ENCODE peak calls at places on chromosomes 11 and 22, in eight cellular contexts. One of them, this sample, is unnamed.

GRCh38 chr11:23555085-23555484 is 694.8 kb upstream of the CCDC179 start:
- DNase-seq in sigmoid colon: no peak
- DNase-seq in stomach: no peak
- DNase-seq in HepG2: no peak
- DNase-seq in spleen: no peak
- DNase-seq in transverse colon: no peak
- DNase-seq in Panc1: no peak
- DNase-seq in HCT116: no peak
- DNase-seq in this sample: no peak

GRCh38 chr11:103354656-103355055 is 245.4 kb downstream of the DYNC2H1 start:
- DNase-seq in stomach: no peak
- DNase-seq in HCT116: no peak
- DNase-seq in Panc1: no peak
- DNase-seq in HepG2: no peak
- DNase-seq in sigmoid colon: no peak
- DNase-seq in transverse colon: no peak
- DNase-seq in spleen: no peak
- DNase-seq in this sample: no peak

GRCh38 chr22:29476116-29476515 is 3.9 kb upstream of the NEFH start:
- DNase-seq in stomach: no peak
- DNase-seq in Panc1: no peak
- DNase-seq in spleen: no peak
- DNase-seq in HCT116: no peak
- DNase-seq in sigmoid colon: no peak
- DNase-seq in HepG2: no peak
- DNase-seq in transverse colon: no peak
- DNase-seq in this sample: no peak

GRCh38 chr11:63243533-63243932 is at the start of gene SLC22A25:
- DNase-seq in spleen: no peak
- DNase-seq in Panc1: no peak
- DNase-seq in transverse colon: no peak
- DNase-seq in sigmoid colon: no peak
- DNase-seq in HCT116: no peak
- DNase-seq in HepG2: no peak
- DNase-seq in stomach: no peak
- DNase-seq in this sample: no peak

GRCh38 chr11:134412508-134413333 is 679 bp upstream of the B3GAT1 start:
- DNase-seq in HepG2: no peak
- DNase-seq in Panc1: no peak
- DNase-seq in stomach: peak
- DNase-seq in spleen: peak
- DNase-seq in transverse colon: peak
- DNase-seq in HCT116: no peak
- DNase-seq in sigmoid colon: no peak
- DNase-seq in this sample: no peak

GRCh38 chr22:28899199-28899853 is 16.0 kb downstream of the ZNRF3 start:
- DNase-seq in HCT116: no peak
- DNase-seq in stomach: no peak
- DNase-seq in transverse colon: no peak
- DNase-seq in sigmoid colon: peak
- DNase-seq in Panc1: no peak
- DNase-seq in HepG2: no peak
- DNase-seq in spleen: peak
- DNase-seq in this sample: peak

GRCh38 chr11:33449798-33450197 is 192.6 kb downstream of the HIPK3 start:
- DNase-seq in transverse colon: no peak
- DNase-seq in HepG2: no peak
- DNase-seq in HCT116: no peak
- DNase-seq in sigmoid colon: no peak
- DNase-seq in Panc1: peak
- DNase-seq in stomach: no peak
- DNase-seq in spleen: no peak
- DNase-seq in this sample: no peak

GRCh38 chr11:134126197-134126822 is 57.4 kb downstream of the JAM3 start:
- DNase-seq in HepG2: no peak
- DNase-seq in Panc1: no peak
- DNase-seq in spleen: no peak
- DNase-seq in stomach: no peak
- DNase-seq in HCT116: no peak
- DNase-seq in transverse colon: no peak
- DNase-seq in sigmoid colon: no peak
- DNase-seq in this sample: no peak

GRCh38 chr11:116742104-116742503 is 30.7 kb downstream of the BUD13 start:
- DNase-seq in stomach: no peak
- DNase-seq in transverse colon: no peak
- DNase-seq in sigmoid colon: no peak
- DNase-seq in HCT116: no peak
- DNase-seq in HepG2: no peak
- DNase-seq in Panc1: no peak
- DNase-seq in spleen: no peak
- DNase-seq in this sample: no peak

GRCh38 chr11:109752212-109752825 is 330.3 kb downstream of the C11orf87 start:
- DNase-seq in Panc1: no peak
- DNase-seq in HCT116: no peak
- DNase-seq in HepG2: no peak
- DNase-seq in transverse colon: no peak
- DNase-seq in sigmoid colon: no peak
- DNase-seq in spleen: no peak
- DNase-seq in stomach: no peak
- DNase-seq in this sample: no peak

GRCh38 chr11:15146271-15147003 is 31.7 kb downstream of the INSC start:
- DNase-seq in spleen: no peak
- DNase-seq in HepG2: no peak
- DNase-seq in stomach: no peak
- DNase-seq in sigmoid colon: no peak
- DNase-seq in transverse colon: no peak
- DNase-seq in HCT116: no peak
- DNase-seq in Panc1: no peak
- DNase-seq in this sample: no peak

GRCh38 chr22:50576070-50576469 is 2.2 kb downstream of the CPT1B start:
- DNase-seq in sigmoid colon: no peak
- DNase-seq in Panc1: no peak
- DNase-seq in transverse colon: no peak
- DNase-seq in spleen: no peak
- DNase-seq in HepG2: peak
- DNase-seq in stomach: no peak
- DNase-seq in HCT116: peak
- DNase-seq in this sample: no peak

GRCh38 chr11:123060265-123061000 is 1.5 kb downstream of the HSPA8 start:
- DNase-seq in transverse colon: peak
- DNase-seq in HCT116: no peak
- DNase-seq in HepG2: no peak
- DNase-seq in spleen: no peak
- DNase-seq in Panc1: no peak
- DNase-seq in sigmoid colon: no peak
- DNase-seq in stomach: no peak
- DNase-seq in this sample: no peak

GRCh38 chr11:123061403-123062157 is at the start of gene HSPA8:
- DNase-seq in spleen: peak
- DNase-seq in transverse colon: peak
- DNase-seq in sigmoid colon: peak
- DNase-seq in stomach: peak
- DNase-seq in HCT116: no peak
- DNase-seq in HepG2: peak
- DNase-seq in Panc1: no peak
- DNase-seq in this sample: no peak

GRCh38 chr11:64331569-64332371 is 8.2 kb upstream of the CCDC88B start:
- DNase-seq in spleen: peak
- DNase-seq in Panc1: peak
- DNase-seq in stomach: peak
- DNase-seq in sigmoid colon: peak
- DNase-seq in HCT116: peak
- DNase-seq in transverse colon: peak
- DNase-seq in HepG2: peak
- DNase-seq in this sample: no peak
- TF ChIP-seq POLR2AphosphoS5 in spleen: peak
- TF ChIP-seq POLR2AphosphoS5 in Panc1: no peak
- TF ChIP-seq POLR2AphosphoS5 in stomach: peak
- TF ChIP-seq POLR2AphosphoS5 in sigmoid colon: no peak
- TF ChIP-seq POLR2AphosphoS5 in HCT116: peak
- TF ChIP-seq POLR2AphosphoS5 in transverse colon: peak
- TF ChIP-seq POLR2AphosphoS5 in HepG2: no peak
- TF ChIP-seq POLR2AphosphoS5 in this sample: no peak

DNA sequence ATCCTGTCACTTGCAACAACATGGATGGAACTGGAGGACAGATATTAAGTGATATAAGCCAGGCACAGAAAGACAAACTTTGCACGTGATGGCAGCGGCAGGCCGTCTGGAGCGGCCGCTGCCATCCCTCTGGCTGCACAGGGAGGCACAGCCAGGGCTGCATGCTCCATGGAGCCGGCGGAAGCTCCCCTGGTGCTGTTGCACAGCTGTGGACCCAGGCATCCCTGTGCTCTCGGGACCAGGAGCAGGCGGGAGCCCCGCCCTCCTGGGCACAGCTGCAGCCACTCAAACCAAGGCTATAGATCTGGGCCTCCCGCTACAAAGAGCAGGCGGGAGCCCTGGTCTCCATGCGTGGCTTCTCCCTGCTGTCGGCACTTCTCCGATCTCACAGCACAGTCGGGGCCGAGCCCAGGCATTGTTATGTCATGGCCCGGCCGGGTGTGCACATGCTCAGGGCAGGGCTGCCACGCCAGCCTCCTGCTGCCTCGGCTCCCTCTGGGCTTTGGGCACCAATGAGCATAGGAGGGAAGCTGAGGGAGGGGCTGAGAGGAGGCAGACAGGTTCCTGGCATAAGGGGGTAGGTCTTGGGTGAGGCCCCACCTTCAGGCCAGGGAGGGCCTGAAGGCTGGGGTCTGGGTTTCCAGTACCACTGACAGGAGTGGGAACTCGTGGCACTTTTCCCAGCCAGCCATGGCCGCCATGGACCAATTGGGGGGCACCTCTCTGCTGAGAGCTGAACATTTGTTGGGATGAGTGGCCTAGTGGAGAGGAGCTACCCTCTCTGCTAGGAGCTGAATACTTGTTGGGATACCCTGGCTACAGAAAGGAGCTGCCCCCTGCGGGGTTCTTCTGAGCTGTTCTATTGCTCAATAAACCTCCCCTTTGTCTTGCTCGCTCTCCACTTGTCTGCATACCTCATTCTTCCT is 16.7 kb downstream of the RRP8 start:
- DNase-seq in sigmoid colon: peak
- DNase-seq in transverse colon: no peak
- DNase-seq in HCT116: no peak
- DNase-seq in Panc1: no peak
- DNase-seq in spleen: no peak
- DNase-seq in stomach: no peak
- DNase-seq in HepG2: no peak
- DNase-seq in this sample: no peak
- H3K4me3 ChIP-seq in sigmoid colon: no peak
- H3K4me3 ChIP-seq in transverse colon: no peak
- H3K4me3 ChIP-seq in HCT116: no peak
- H3K4me3 ChIP-seq in Panc1: no peak
- H3K4me3 ChIP-seq in spleen: no peak
- H3K4me3 ChIP-seq in stomach: no peak
- H3K4me3 ChIP-seq in HepG2: no peak
- H3K4me3 ChIP-seq in this sample: no peak

GRCh38 chr22:38843201-38843715 is 570 bp downstream of the NPTXR start:
- DNase-seq in HepG2: peak
- DNase-seq in spleen: peak
- DNase-seq in sigmoid colon: peak
- DNase-seq in transverse colon: peak
- DNase-seq in HCT116: no peak
- DNase-seq in stomach: peak
- DNase-seq in Panc1: no peak
- DNase-seq in this sample: no peak

GRCh38 chr22:38842512-38843200 is 1.2 kb downstream of the NPTXR start:
- DNase-seq in spleen: no peak
- DNase-seq in HCT116: no peak
- DNase-seq in HepG2: no peak
- DNase-seq in transverse colon: no peak
- DNase-seq in sigmoid colon: no peak
- DNase-seq in Panc1: no peak
- DNase-seq in stomach: no peak
- DNase-seq in this sample: no peak

GRCh38 chr22:38845368-38845740 is 1.5 kb upstream of the NPTXR start:
- DNase-seq in spleen: no peak
- DNase-seq in HCT116: no peak
- DNase-seq in sigmoid colon: no peak
- DNase-seq in transverse colon: no peak
- DNase-seq in HepG2: no peak
- DNase-seq in Panc1: no peak
- DNase-seq in stomach: no peak
- DNase-seq in this sample: no peak

GRCh38 chr22:38844661-38845367 is 986 bp upstream of the NPTXR start:
- DNase-seq in stomach: no peak
- DNase-seq in Panc1: no peak
- DNase-seq in transverse colon: no peak
- DNase-seq in HCT116: no peak
- DNase-seq in HepG2: no peak
- DNase-seq in sigmoid colon: no peak
- DNase-seq in spleen: no peak
- DNase-seq in this sample: no peak

DNA sequence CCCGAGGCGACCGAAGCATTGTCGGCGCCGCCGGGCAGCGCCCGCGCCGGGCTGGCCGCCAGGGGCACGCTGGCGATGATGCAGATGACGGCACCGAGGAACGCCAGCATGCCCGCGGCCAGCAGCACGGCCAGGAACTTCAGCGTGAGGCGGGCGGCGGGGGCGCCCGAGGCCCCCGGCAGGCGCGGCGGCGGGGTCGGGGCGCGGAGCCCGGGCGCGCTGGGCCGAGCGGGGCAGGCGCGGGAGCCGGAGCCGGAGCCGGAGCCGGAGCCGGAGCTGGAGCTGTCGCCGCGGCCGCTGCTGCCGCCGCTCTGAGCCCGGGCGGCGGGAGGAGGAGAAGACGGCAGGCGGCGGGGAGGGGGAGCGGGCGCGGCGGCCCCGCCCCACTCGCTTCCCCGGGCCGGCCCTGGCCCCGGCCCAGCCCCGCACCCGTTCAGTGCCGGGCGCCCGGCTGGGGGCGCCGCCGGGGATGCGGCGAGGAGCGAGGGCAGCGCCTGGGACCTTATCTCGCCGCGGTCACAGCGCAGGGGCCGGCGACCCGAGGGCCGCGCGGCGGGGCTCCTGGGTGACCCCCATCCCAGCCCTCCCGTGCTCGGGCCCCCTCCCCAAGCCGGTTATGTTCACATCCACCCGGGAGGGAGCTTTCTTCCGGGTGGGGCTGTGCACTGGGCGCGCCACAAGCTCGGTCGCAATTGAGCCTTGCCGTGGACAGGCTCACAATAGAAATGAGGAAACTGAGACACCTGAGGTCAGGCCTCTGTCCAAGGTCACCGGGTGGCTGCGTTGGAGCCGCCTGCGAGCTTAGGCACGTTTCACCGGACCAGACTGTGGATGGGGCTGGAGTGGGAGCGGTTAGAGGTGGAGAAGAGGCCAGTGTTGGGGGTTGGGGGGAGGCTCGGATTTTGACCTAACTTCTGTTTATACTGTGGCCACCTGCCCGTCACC is at the start of gene NPTXR:
- DNase-seq in HepG2: peak
- DNase-seq in HCT116: no peak
- DNase-seq in transverse colon: peak
- DNase-seq in sigmoid colon: no peak
- DNase-seq in Panc1: no peak
- DNase-seq in spleen: no peak
- DNase-seq in stomach: peak
- DNase-seq in this sample: no peak
- TF ChIP-seq POLR2AphosphoS5 in HepG2: peak
- TF ChIP-seq POLR2AphosphoS5 in HCT116: peak
- TF ChIP-seq POLR2AphosphoS5 in transverse colon: peak
- TF ChIP-seq POLR2AphosphoS5 in sigmoid colon: peak
- TF ChIP-seq POLR2AphosphoS5 in Panc1: no peak
- TF ChIP-seq POLR2AphosphoS5 in spleen: peak
- TF ChIP-seq POLR2AphosphoS5 in stomach: peak
- TF ChIP-seq POLR2AphosphoS5 in this sample: no peak

GRCh38 chr11:10941429-10941828 is 83.6 kb upstream of the ZBED5 start:
- DNase-seq in sigmoid colon: peak
- DNase-seq in Panc1: no peak
- DNase-seq in HCT116: no peak
- DNase-seq in spleen: no peak
- DNase-seq in stomach: no peak
- DNase-seq in transverse colon: no peak
- DNase-seq in HepG2: no peak
- DNase-seq in this sample: no peak
- H3K4me3 ChIP-seq in sigmoid colon: no peak
- H3K4me3 ChIP-seq in Panc1: no peak
- H3K4me3 ChIP-seq in HCT116: no peak
- H3K4me3 ChIP-seq in spleen: no peak
- H3K4me3 ChIP-seq in stomach: no peak
- H3K4me3 ChIP-seq in transverse colon: no peak
- H3K4me3 ChIP-seq in HepG2: no peak
- H3K4me3 ChIP-seq in this sample: no peak

This sample was measured in SK-N-MC.